ENCODE peak calls at places on chromosomes 7 and 10, in four cellular contexts. U, F, I and S are unnamed samples.

GRCh38 chr10:17453377-17454091 is 861 bp downstream of the ST8SIA6 start:
- DNase-seq in I (peak; percentile 37), U (no peak), F (peak; percentile 41), S (no peak)

GRCh38 chr10:69853064-69853463 is 51.4 kb downstream of the COL13A1 start:
- DNase-seq in U (no peak), F (no peak), I (no peak), S (no peak)

GRCh38 chr7:131513245-131514061 is 43.0 kb downstream of the PODXL start:
- DNase-seq in F (peak; percentile 60), I (peak; percentile 80), U (peak; percentile 13), S (peak; percentile 79)

GRCh38 chr7:138064856-138065357 is 11.4 kb upstream of the AKR1D1 start:
- DNase-seq in I (no peak), F (no peak), U (no peak), S (no peak)

GRCh38 chr10:42428534-42428933 is 209.8 kb downstream of the ZNF33B start:
- DNase-seq in I (no peak), F (no peak), U (no peak), S (no peak)

GRCh38 chr7:5514440-5515035 is 90.9 kb upstream of the TNRC18 start:
- DNase-seq in I (no peak), F (no peak), U (no peak), S (no peak)

GRCh38 chr7:40192036-40192435 is 57.2 kb downstream of the SUGCT start:
- DNase-seq in I (no peak), U (no peak), F (no peak), S (no peak)

GRCh38 chr10:27744478-27745379 is 890 bp downstream of the MKX start:
- DNase-seq in F (peak; percentile 19), U (no peak), I (no peak), S (no peak)

GRCh38 chr7:129553861-129554530 is 51.7 kb downstream of the SMKR1 start:
- DNase-seq in U (no peak), F (peak; percentile 8), I (peak; percentile 66), S (no peak)

GRCh38 chr7:84524714-84525694 is 330.4 kb upstream of the SEMA3A start:
- DNase-seq in F (peak; percentile 29), I (no peak), U (no peak), S (no peak)

GRCh38 chr7:157831901-157832810 is 495.4 kb downstream of the DNAJB6 start:
- DNase-seq in F (no peak), I (no peak), U (no peak), S (no peak)

GRCh38 chr10:85377009-85377408 is 989.6 kb downstream of the GRID1 start:
- DNase-seq in F (no peak), U (no peak), I (no peak), S (no peak)

GRCh38 chr10:116634126-116634975 is 13.6 kb downstream of the PNLIPRP2 start:
- DNase-seq in U (no peak), I (no peak), F (no peak), S (no peak)

GRCh38 chr10:50937230-50937907 is 51.9 kb upstream of the A1CF start:
- DNase-seq in F (no peak), U (no peak), I (peak; percentile 7), S (no peak)

GRCh38 chr7:10860516-10860915 is 113.2 kb upstream of the PHF14 start:
- DNase-seq in F (no peak), I (no peak), U (no peak), S (no peak)

GRCh38 chr7:100829150-100829716 is 1.9 kb upstream of the EPHB4 start:
- DNase-seq in F (no peak), U (no peak), I (no peak), S (no peak)

GRCh38 chr10:62610649-62611229 is 193.8 kb upstream of the ADO start:
- DNase-seq in I (peak; percentile 61), U (no peak), F (no peak), S (peak; percentile 32)

GRCh38 chr7:29502133-29502532 is 61.5 kb upstream of the PRR15 start:
- DNase-seq in U (no peak), I (no peak), F (no peak), S (no peak)

GRCh38 chr10:33952692-33953360 is 618.4 kb upstream of the NRP1 start:
- DNase-seq in U (no peak), F (peak; percentile 1), I (peak; percentile 17), S (no peak)

GRCh38 chr7:120033114-120033513 is 239.9 kb upstream of the KCND2 start:
- DNase-seq in U (no peak), F (no peak), I (no peak), S (peak; percentile 36)

GRCh38 chr7:79319369-79319768 is 134.1 kb downstream of the MAGI2 start:
- DNase-seq in F (no peak), I (no peak), U (no peak), S (no peak)

GRCh38 chr7:55310626-55311025 is 54.5 kb upstream of the LANCL2 start:
- DNase-seq in I (no peak), F (no peak), U (no peak), S (no peak)

GRCh38 chr10:6056411-6057135 is 5.6 kb downstream of the IL2RA start:
- DNase-seq in U (no peak), I (no peak), F (no peak), S (no peak)

GRCh38 chr10:7766241-7766640 is 21.6 kb downstream of the KIN start:
- DNase-seq in F (no peak), I (no peak), U (no peak), S (no peak)

GRCh38 chr7:45203947-45204445 is 46.4 kb downstream of the RAMP3 start:
- DNase-seq in F (no peak), I (no peak), U (no peak), S (no peak)

GRCh38 chr7:81725496-81726117 is 44.2 kb downstream of the HGF start:
- DNase-seq in U (no peak), F (peak; percentile 93), I (peak; percentile 34), S (no peak)

GRCh38 chr7:8295638-8296361 is 33.8 kb upstream of the ICA1 start:
- DNase-seq in F (peak; percentile 20), I (peak; percentile 82), U (no peak), S (peak; percentile 86)

GRCh38 chr7:7164590-7164989 is 17.8 kb upstream of the C1GALT1 start:
- DNase-seq in I (no peak), U (no peak), F (no peak), S (no peak)

GRCh38 chr10:15141136-15142067 is 27.1 kb downstream of the NMT2 start:
- DNase-seq in F (no peak), I (no peak), U (no peak), S (no peak)